ENCODE peak calls at places on chromosomes 7 and 10, in six cellular contexts. One of them, this sample, is unnamed.

GRCh38 chr7:98329974-98330373 is 48.5 kb downstream of the BRI3 start:
- DNase-seq in small intestine: no peak
- DNase-seq in heart right ventricle: no peak
- DNase-seq in CD8-positive, alpha-beta memory T cell: no peak
- DNase-seq in pancreas: no peak
- DNase-seq in SK-N-SH: no peak
- DNase-seq in this sample: no peak

GRCh38 chr7:71984348-71984747 is 427.8 kb downstream of the CALN1 start:
- DNase-seq in pancreas: no peak
- DNase-seq in SK-N-SH: no peak
- DNase-seq in small intestine: no peak
- DNase-seq in CD8-positive, alpha-beta memory T cell: no peak
- DNase-seq in heart right ventricle: no peak
- DNase-seq in this sample: no peak

GRCh38 chr7:152780935-152781334 is 21.4 kb downstream of the ACTR3B start:
- DNase-seq in small intestine: no peak
- DNase-seq in CD8-positive, alpha-beta memory T cell: no peak
- DNase-seq in pancreas: no peak
- DNase-seq in SK-N-SH: no peak
- DNase-seq in heart right ventricle: no peak
- DNase-seq in this sample: no peak

GRCh38 chr10:31123946-31124345 is 92.3 kb upstream of the ZNF438 start:
- DNase-seq in CD8-positive, alpha-beta memory T cell: no peak
- DNase-seq in SK-N-SH: no peak
- DNase-seq in pancreas: no peak
- DNase-seq in small intestine: no peak
- DNase-seq in heart right ventricle: no peak
- DNase-seq in this sample: no peak

GRCh38 chr10:47332946-47333345 is 10.7 kb downstream of the GDF2 start:
- DNase-seq in CD8-positive, alpha-beta memory T cell: no peak
- DNase-seq in heart right ventricle: no peak
- DNase-seq in pancreas: no peak
- DNase-seq in small intestine: no peak
- DNase-seq in SK-N-SH: no peak
- DNase-seq in this sample: no peak

GRCh38 chr7:47327306-47327697 is 254.6 kb downstream of the TNS3 start:
- DNase-seq in pancreas: no peak
- DNase-seq in SK-N-SH: peak
- DNase-seq in small intestine: no peak
- DNase-seq in heart right ventricle: no peak
- DNase-seq in CD8-positive, alpha-beta memory T cell: no peak
- DNase-seq in this sample: no peak

GRCh38 chr10:20871970-20872369 is 25.1 kb downstream of the NEBL start:
- DNase-seq in pancreas: no peak
- DNase-seq in SK-N-SH: no peak
- DNase-seq in heart right ventricle: no peak
- DNase-seq in small intestine: no peak
- DNase-seq in CD8-positive, alpha-beta memory T cell: no peak
- DNase-seq in this sample: no peak

GRCh38 chr10:97279121-97279815 is 13.2 kb downstream of the ARHGAP19 start:
- DNase-seq in pancreas: no peak
- DNase-seq in heart right ventricle: no peak
- DNase-seq in SK-N-SH: no peak
- DNase-seq in CD8-positive, alpha-beta memory T cell: no peak
- DNase-seq in small intestine: no peak
- DNase-seq in this sample: no peak

GRCh38 chr7:7737674-7738073 is 19.3 kb upstream of the RPA3 start:
- DNase-seq in heart right ventricle: no peak
- DNase-seq in CD8-positive, alpha-beta memory T cell: no peak
- DNase-seq in small intestine: peak
- DNase-seq in pancreas: no peak
- DNase-seq in SK-N-SH: no peak
- DNase-seq in this sample: no peak

GRCh38 chr7:130385600-130386066 is 5.3 kb downstream of the CPA1 start:
- DNase-seq in CD8-positive, alpha-beta memory T cell: no peak
- DNase-seq in SK-N-SH: no peak
- DNase-seq in heart right ventricle: no peak
- DNase-seq in pancreas: no peak
- DNase-seq in small intestine: no peak
- DNase-seq in this sample: no peak

GRCh38 chr7:12800501-12800900 is 113.1 kb downstream of the ARL4A start:
- DNase-seq in heart right ventricle: no peak
- DNase-seq in pancreas: no peak
- DNase-seq in CD8-positive, alpha-beta memory T cell: no peak
- DNase-seq in small intestine: no peak
- DNase-seq in SK-N-SH: no peak
- DNase-seq in this sample: no peak

GRCh38 chr7:143025331-143025730 is 1.6 kb downstream of the OR9A2 start:
- DNase-seq in heart right ventricle: no peak
- DNase-seq in pancreas: no peak
- DNase-seq in SK-N-SH: no peak
- DNase-seq in small intestine: no peak
- DNase-seq in CD8-positive, alpha-beta memory T cell: no peak
- DNase-seq in this sample: no peak

GRCh38 chr10:48711830-48712229 is 27.2 kb downstream of the WDFY4 start:
- DNase-seq in heart right ventricle: peak
- DNase-seq in small intestine: no peak
- DNase-seq in pancreas: no peak
- DNase-seq in CD8-positive, alpha-beta memory T cell: no peak
- DNase-seq in SK-N-SH: no peak
- DNase-seq in this sample: no peak

GRCh38 chr10:96873756-96874467 is 41.8 kb downstream of the LCOR start:
- DNase-seq in SK-N-SH: no peak
- DNase-seq in heart right ventricle: no peak
- DNase-seq in small intestine: no peak
- DNase-seq in CD8-positive, alpha-beta memory T cell: no peak
- DNase-seq in pancreas: no peak
- DNase-seq in this sample: peak

GRCh38 chr10:93873427-93874115 is 20.2 kb upstream of the SLC35G1 start:
- DNase-seq in CD8-positive, alpha-beta memory T cell: no peak
- DNase-seq in heart right ventricle: no peak
- DNase-seq in small intestine: peak
- DNase-seq in pancreas: no peak
- DNase-seq in SK-N-SH: no peak
- DNase-seq in this sample: no peak

GRCh38 chr10:79087721-79088120 is 19.0 kb downstream of the ZMIZ1 start:
- DNase-seq in heart right ventricle: no peak
- DNase-seq in SK-N-SH: no peak
- DNase-seq in small intestine: no peak
- DNase-seq in CD8-positive, alpha-beta memory T cell: no peak
- DNase-seq in pancreas: no peak
- DNase-seq in this sample: no peak

GRCh38 chr10:58892039-58892665 is 284.3 kb upstream of the PHYHIPL start:
- DNase-seq in small intestine: no peak
- DNase-seq in SK-N-SH: no peak
- DNase-seq in pancreas: no peak
- DNase-seq in CD8-positive, alpha-beta memory T cell: no peak
- DNase-seq in heart right ventricle: peak
- DNase-seq in this sample: no peak

GRCh38 chr7:30694774-30695721 is 12.8 kb upstream of the CRHR2 start:
- DNase-seq in small intestine: no peak
- DNase-seq in SK-N-SH: no peak
- DNase-seq in heart right ventricle: no peak
- DNase-seq in CD8-positive, alpha-beta memory T cell: no peak
- DNase-seq in pancreas: no peak
- DNase-seq in this sample: no peak

GRCh38 chr7:149067869-149068268 is 22.6 kb downstream of the ZNF786 start:
- DNase-seq in CD8-positive, alpha-beta memory T cell: no peak
- DNase-seq in pancreas: no peak
- DNase-seq in small intestine: no peak
- DNase-seq in SK-N-SH: no peak
- DNase-seq in heart right ventricle: no peak
- DNase-seq in this sample: no peak

GRCh38 chr10:86648706-86649426 is 5.5 kb upstream of the OPN4 start:
- DNase-seq in SK-N-SH: peak
- DNase-seq in small intestine: peak
- DNase-seq in CD8-positive, alpha-beta memory T cell: no peak
- DNase-seq in pancreas: peak
- DNase-seq in heart right ventricle: peak
- DNase-seq in this sample: no peak

GRCh38 chr10:90921906-90922305 is 1.0 kb upstream of the ANKRD1 start:
- DNase-seq in heart right ventricle: no peak
- DNase-seq in pancreas: no peak
- DNase-seq in CD8-positive, alpha-beta memory T cell: no peak
- DNase-seq in SK-N-SH: no peak
- DNase-seq in small intestine: no peak
- DNase-seq in this sample: no peak
- H3K27ac ChIP-seq in heart right ventricle: peak
- H3K27ac ChIP-seq in pancreas: no peak
- H3K27ac ChIP-seq in CD8-positive, alpha-beta memory T cell: no peak
- H3K27ac ChIP-seq in SK-N-SH: peak
- H3K27ac ChIP-seq in small intestine: no peak
- H3K27ac ChIP-seq in this sample: no peak

GRCh38 chr7:64174328-64174727 is 32.7 kb upstream of the ZNF735 start:
- DNase-seq in pancreas: no peak
- DNase-seq in CD8-positive, alpha-beta memory T cell: no peak
- DNase-seq in heart right ventricle: no peak
- DNase-seq in small intestine: no peak
- DNase-seq in SK-N-SH: no peak
- DNase-seq in this sample: no peak

DNA sequence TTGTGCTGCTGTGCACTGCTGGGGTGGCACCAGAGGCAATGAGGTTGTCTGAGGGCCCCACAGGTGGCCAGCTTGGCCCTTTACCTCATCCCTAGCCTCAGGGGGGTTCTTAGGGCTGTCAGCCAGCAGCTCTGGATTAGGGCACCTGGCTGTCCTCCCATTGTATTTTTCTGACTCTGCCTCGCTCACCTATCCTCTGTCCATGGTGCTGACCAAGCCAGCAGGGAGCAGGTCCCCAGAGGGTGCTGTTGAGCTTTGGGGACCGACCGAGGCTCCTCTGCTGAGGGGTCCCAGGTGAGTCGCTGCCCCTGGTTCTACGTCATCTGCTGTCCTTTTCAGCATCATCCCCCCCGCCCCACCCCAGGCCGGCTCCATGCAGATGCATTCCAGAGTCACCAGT is 32.1 kb upstream of the ZNF735 start:
- DNase-seq in small intestine: no peak
- DNase-seq in SK-N-SH: no peak
- DNase-seq in pancreas: no peak
- DNase-seq in CD8-positive, alpha-beta memory T cell: no peak
- DNase-seq in heart right ventricle: no peak
- DNase-seq in this sample: no peak
- H3K27ac ChIP-seq in small intestine: no peak
- H3K27ac ChIP-seq in SK-N-SH: no peak
- H3K27ac ChIP-seq in pancreas: no peak
- H3K27ac ChIP-seq in CD8-positive, alpha-beta memory T cell: no peak
- H3K27ac ChIP-seq in heart right ventricle: no peak
- H3K27ac ChIP-seq in this sample: no peak

DNA sequence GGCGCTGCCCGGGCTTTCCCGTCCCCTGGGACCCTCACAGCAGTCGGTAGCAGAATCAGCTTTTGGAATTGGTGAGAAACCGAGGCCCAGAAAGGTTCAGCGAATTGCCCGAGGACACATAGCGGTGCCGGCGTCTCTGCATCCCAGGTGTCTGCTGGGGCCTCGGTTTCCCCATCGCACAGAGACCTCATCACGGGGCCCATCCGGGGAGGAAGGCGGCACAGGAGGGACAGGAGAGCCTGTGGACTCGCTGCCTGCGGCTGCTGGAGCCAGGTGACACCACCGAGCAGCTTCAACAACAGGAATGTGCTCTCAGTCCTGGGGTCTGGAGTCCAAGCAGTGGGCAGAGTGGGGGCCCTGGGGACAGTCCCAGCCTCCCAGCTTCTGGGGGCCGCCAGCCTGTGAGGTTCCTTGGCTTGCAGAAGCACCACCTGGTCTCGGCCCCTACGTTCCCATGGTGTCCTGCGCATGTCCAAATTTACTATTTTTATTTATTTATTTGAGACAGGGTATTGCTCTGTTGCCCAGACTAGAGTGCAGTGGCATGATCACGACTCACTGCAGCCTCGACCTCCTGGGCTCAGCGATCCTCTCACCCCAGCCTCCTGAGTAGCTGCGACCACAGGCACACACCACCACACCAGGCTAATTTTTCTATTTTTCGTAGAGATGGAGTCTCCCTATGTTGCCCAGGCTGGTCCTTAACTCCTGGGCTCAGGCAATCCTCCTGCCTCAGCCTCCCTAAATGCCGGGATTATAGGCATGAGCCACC is 539 bp upstream of the COX19 start:
- DNase-seq in pancreas: no peak
- DNase-seq in small intestine: no peak
- DNase-seq in SK-N-SH: no peak
- DNase-seq in heart right ventricle: no peak
- DNase-seq in CD8-positive, alpha-beta memory T cell: no peak
- DNase-seq in this sample: no peak
- H3K27ac ChIP-seq in pancreas: peak
- H3K27ac ChIP-seq in small intestine: peak
- H3K27ac ChIP-seq in SK-N-SH: peak
- H3K27ac ChIP-seq in heart right ventricle: peak
- H3K27ac ChIP-seq in CD8-positive, alpha-beta memory T cell: no peak
- H3K27ac ChIP-seq in this sample: peak

GRCh38 chr10:100528123-100528884 is 1.4 kb downstream of the NDUFB8 start:
- DNase-seq in SK-N-SH: no peak
- DNase-seq in CD8-positive, alpha-beta memory T cell: no peak
- DNase-seq in pancreas: no peak
- DNase-seq in heart right ventricle: no peak
- DNase-seq in small intestine: no peak
- DNase-seq in this sample: no peak

GRCh38 chr10:100534726-100535125 is 1.0 kb upstream of the HIF1AN start:
- DNase-seq in pancreas: no peak
- DNase-seq in heart right ventricle: no peak
- DNase-seq in SK-N-SH: no peak
- DNase-seq in CD8-positive, alpha-beta memory T cell: no peak
- DNase-seq in small intestine: no peak
- DNase-seq in this sample: no peak

GRCh38 chr10:100528885-100529472 is 692 bp downstream of the NDUFB8 start:
- DNase-seq in SK-N-SH: no peak
- DNase-seq in pancreas: peak
- DNase-seq in CD8-positive, alpha-beta memory T cell: no peak
- DNase-seq in heart right ventricle: no peak
- DNase-seq in small intestine: no peak
- DNase-seq in this sample: no peak

GRCh38 chr10:100531761-100532160 is 2.1 kb upstream of the NDUFB8 start:
- DNase-seq in heart right ventricle: no peak
- DNase-seq in SK-N-SH: no peak
- DNase-seq in CD8-positive, alpha-beta memory T cell: no peak
- DNase-seq in small intestine: no peak
- DNase-seq in pancreas: no peak
- DNase-seq in this sample: no peak

DNA sequence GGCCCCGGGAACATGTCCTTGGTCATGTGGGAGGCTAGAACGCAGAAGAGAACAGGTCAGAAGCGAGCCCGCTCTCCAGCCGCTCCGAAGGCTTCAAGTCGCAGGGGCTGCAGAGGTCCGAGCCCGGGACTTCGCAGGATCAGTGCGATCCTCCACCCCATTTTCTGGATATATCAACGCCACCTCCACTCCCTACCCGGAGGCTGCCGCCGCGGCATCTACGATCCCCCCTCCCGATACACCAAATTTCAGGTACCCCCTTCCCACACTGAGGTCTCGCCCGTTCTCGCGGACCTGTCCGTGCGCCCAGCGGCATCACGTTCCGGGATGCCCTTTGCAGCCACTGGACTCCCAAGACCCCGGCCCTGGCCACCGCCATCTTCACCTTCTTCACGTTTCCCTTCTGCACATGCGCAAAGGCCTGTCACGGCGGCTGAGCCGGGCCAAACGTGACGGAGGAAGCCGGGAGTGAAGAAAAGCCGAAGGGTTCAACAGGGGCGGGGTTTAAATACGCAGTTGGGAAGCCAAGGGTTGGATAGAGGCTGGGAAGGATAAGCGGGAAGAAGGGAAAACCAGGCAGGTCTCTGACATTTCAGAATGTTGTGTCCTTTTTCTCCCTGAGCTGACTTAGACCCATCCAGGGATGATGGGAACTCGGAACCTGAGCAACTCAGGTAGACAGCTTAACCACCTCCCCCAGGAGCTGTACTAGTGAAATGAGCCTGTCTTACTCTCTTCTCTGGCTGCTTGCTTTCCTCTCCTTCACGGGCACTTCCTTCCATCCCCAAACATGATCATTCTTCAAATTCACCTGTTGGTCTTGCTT is at the start of gene NDUFB8:
- DNase-seq in CD8-positive, alpha-beta memory T cell: peak
- DNase-seq in heart right ventricle: peak
- DNase-seq in small intestine: peak
- DNase-seq in pancreas: peak
- DNase-seq in SK-N-SH: peak
- DNase-seq in this sample: peak
- H3K27ac ChIP-seq in CD8-positive, alpha-beta memory T cell: peak
- H3K27ac ChIP-seq in heart right ventricle: peak
- H3K27ac ChIP-seq in small intestine: peak
- H3K27ac ChIP-seq in pancreas: peak
- H3K27ac ChIP-seq in SK-N-SH: peak
- H3K27ac ChIP-seq in this sample: peak

This sample was measured in substantia nigra.